ENCODE peak calls at places on chromosomes 4 and X, in four cellular contexts. G is breast epithelium, D is PC-9, R is T follicular helper cell. Y is an unnamed sample.

GRCh38 chr4:126890994-126891393 is 741.8 kb upstream of the INTU start:
- DNase-seq in R (no peak), D (no peak), G (no peak), Y (no peak)

GRCh38 chr4:39571504-39571903 is 44.3 kb upstream of the UGDH start:
- DNase-seq in D (no peak), G (no peak), R (no peak), Y (no peak)

GRCh38 chr4:177008071-177008835 is 215.5 kb upstream of the VEGFC start:
- DNase-seq in G (no peak), D (no peak), R (no peak), Y (no peak)

GRCh38 chr4:69920874-69921273 is 10.0 kb upstream of the CSN1S1 start:
- DNase-seq in R (no peak), G (no peak), D (no peak), Y (no peak)

GRCh38 chrX:17608898-17609297 is 128.4 kb upstream of the SCML1 start:
- DNase-seq in R (no peak), G (no peak), D (peak; percentile 35), Y (no peak)

GRCh38 chr4:74942251-74942917 is 9.5 kb downstream of the PARM1 start:
- DNase-seq in G (no peak), D (no peak), R (no peak), Y (no peak)

GRCh38 chrX:48578661-48579128 is 4.4 kb downstream of the RBM3 start:
- DNase-seq in R (no peak), G (no peak), D (no peak), Y (no peak)

GRCh38 chr4:10172278-10173038 is 55.9 kb upstream of the WDR1 start:
- DNase-seq in D (no peak), R (no peak), G (no peak), Y (no peak)

GRCh38 chrX:41148553-41148952 is 63.3 kb downstream of the USP9X start:
- DNase-seq in G (no peak), R (no peak), D (no peak), Y (no peak)

GRCh38 chrX:20141281-20142220 is at the start of gene EIF1AX:
- DNase-seq in D (peak; percentile 96), G (peak; percentile 93), R (peak; percentile 99), Y (peak; percentile 99)

GRCh38 chrX:109740076-109740809 is 7.2 kb upstream of the ACSL4 start:
- DNase-seq in R (no peak), D (no peak), G (no peak), Y (no peak)

GRCh38 chrX:134624046-134624430 is 34.2 kb downstream of the PLAC1 start:
- DNase-seq in D (no peak), G (no peak), R (no peak), Y (no peak)

GRCh38 chr4:37748546-37748945 is 62.4 kb upstream of the RELL1 start:
- DNase-seq in R (no peak), D (no peak), G (no peak), Y (no peak)

GRCh38 chrX:97756879-97757278 is 873.2 kb downstream of the RPA4 start:
- DNase-seq in D (no peak), R (no peak), G (no peak), Y (no peak)

GRCh38 chrX:25198891-25199290 is 183.1 kb upstream of the ARX start:
- DNase-seq in R (no peak), G (no peak), D (no peak), Y (no peak)

GRCh38 chrX:136303041-136303440 is 2.3 kb downstream of the ADGRG4 start:
- DNase-seq in G (no peak), R (no peak), D (no peak), Y (no peak)

GRCh38 chr4:86496094-86497060 is 97.7 kb upstream of the PTPN13 start:
- DNase-seq in G (no peak), R (no peak), D (peak; percentile 8), Y (no peak)

GRCh38 chr4:23171971-23172370 is 479.2 kb downstream of the GBA3 start:
- DNase-seq in R (no peak), D (no peak), G (no peak), Y (no peak)

GRCh38 chrX:133598596-133599334 is 183.5 kb upstream of the GPC4 start:
- DNase-seq in G (no peak), D (no peak), R (no peak), Y (no peak)

GRCh38 chr4:8533274-8533865 is 46.8 kb upstream of the GPR78 start:
- DNase-seq in G (no peak), D (no peak), R (no peak), Y (no peak)

GRCh38 chrX:101009086-101009485 is 39.6 kb downstream of the ARL13A start:
- DNase-seq in D (no peak), R (no peak), G (no peak), Y (no peak)

GRCh38 chr4:28562913-28563312 is 1702.3 kb downstream of the STIM2 start:
- DNase-seq in D (no peak), R (no peak), G (no peak), Y (no peak)

GRCh38 chr4:94714761-94715160 is 43.0 kb upstream of the BMPR1B start:
- DNase-seq in G (no peak), D (no peak), R (no peak), Y (no peak)

GRCh38 chrX:23334871-23335599 is 386 bp downstream of the PTCHD1 start:
- DNase-seq in G (no peak), D (no peak), R (no peak), Y (no peak)

GRCh38 chr4:111113591-111113990 is 490.7 kb upstream of the PITX2 start:
- DNase-seq in D (no peak), R (no peak), G (no peak), Y (no peak)

GRCh38 chr4:176271749-176272148 is 2.7 kb upstream of the ASB5 start:
- DNase-seq in R (no peak), D (no peak), G (no peak), Y (no peak)

GRCh38 chr4:110087116-110087708 is 111.2 kb downstream of the ELOVL6 start:
- DNase-seq in R (no peak), G (no peak), D (no peak), Y (no peak)

GRCh38 chr4:75698963-75699228 is 25.5 kb upstream of the USO1 start:
- DNase-seq in G (no peak), D (no peak), R (no peak), Y (no peak)

GRCh38 chr4:38230821-38231583 is 270.8 kb downstream of the PTTG2 start:
- DNase-seq in D (no peak), R (no peak), G (no peak), Y (no peak)

GRCh38 chrX:15167826-15168225 is 102.1 kb downstream of the ASB9 start:
- DNase-seq in R (no peak), D (no peak), G (no peak), Y (no peak)

GRCh38 chrX:136310411-136310810 is 9.6 kb downstream of the ADGRG4 start:
- DNase-seq in R (no peak), D (peak; percentile 41), G (no peak), Y (no peak)

GRCh38 chr4:106430797-106431196 is 62.2 kb upstream of the GIMD1 start:
- DNase-seq in G (no peak), R (no peak), D (no peak), Y (no peak)

GRCh38 chrX:79288723-79289122 is 78.4 kb downstream of the ITM2A start:
- DNase-seq in R (no peak), G (no peak), D (no peak), Y (no peak)

GRCh38 chr4:14916554-14917304 is 85.6 kb upstream of the CPEB2 start:
- DNase-seq in D (peak; percentile 65), G (no peak), R (no peak), Y (no peak)

GRCh38 chr4:33111106-33111505 is 2390.9 kb downstream of the PCDH7 start:
- DNase-seq in D (no peak), R (no peak), G (no peak), Y (no peak)